ENCODE peak calls at places on chromosome X, in four cellular contexts. V is K562, M is A549, J is GM12878. U is an unnamed sample.

GRCh38 chrX:139924069-139924695 is 8.7 kb downstream of the ATP11C start:
- DNase-seq in V (no peak), M (no peak), J (no peak), U (no peak)

GRCh38 chrX:65894138-65894537 is 145.7 kb downstream of the VSIG4 start:
- DNase-seq in M (no peak), J (no peak), V (no peak), U (no peak)

GRCh38 chrX:72132456-72132855 is 741 bp upstream of the RTL5 start:
- DNase-seq in M (no peak), J (no peak), V (no peak), U (no peak)

GRCh38 chrX:98607739-98608138 is 1724.0 kb downstream of the RPA4 start:
- DNase-seq in J (no peak), V (no peak), M (no peak), U (peak)

GRCh38 chrX:44765556-44765955 is 78.3 kb upstream of the DUSP21 start:
- DNase-seq in V (no peak), J (no peak), M (no peak), U (no peak)

GRCh38 chrX:153600921-153601320 is 2.0 kb upstream of the CCNQ start:
- DNase-seq in M (no peak), J (no peak), V (no peak), U (no peak)

GRCh38 chrX:63013549-63013948 is 337.6 kb downstream of the SPIN4 start:
- DNase-seq in J (no peak), V (no peak), M (no peak), U (no peak)

GRCh38 chrX:104137496-104137895 is 19.3 kb downstream of the SLC25A53 start:
- DNase-seq in M (peak), V (peak), J (no peak), U (peak)

GRCh38 chrX:42129541-42129940 is 206.2 kb upstream of the CASK start:
- DNase-seq in V (no peak), M (no peak), J (no peak), U (no peak)

GRCh38 chrX:2600564-2600963 is 90.5 kb upstream of the CD99 start:
- DNase-seq in J (no peak), M (no peak), V (no peak), U (no peak)

GRCh38 chrX:154750301-154751120 is at the start of gene GAB3:
- DNase-seq in J (no peak), V (peak), M (no peak), U (peak)

GRCh38 chrX:150478496-150479492 is 89.6 kb upstream of the MTM1 start:
- DNase-seq in M (no peak), J (no peak), V (no peak), U (no peak)

GRCh38 chrX:20513185-20513584 is 246.5 kb upstream of the RPS6KA3 start:
- DNase-seq in M (no peak), J (no peak), V (no peak), U (no peak)

GRCh38 chrX:106791495-106791894 is 11.0 kb upstream of the TBC1D8B start:
- DNase-seq in J (no peak), M (peak), V (no peak), U (no peak)

GRCh38 chrX:25144043-25144940 is 128.5 kb upstream of the ARX start:
- DNase-seq in J (no peak), V (peak), M (peak), U (peak)

GRCh38 chrX:9785944-9786741 is at the start of gene SHROOM2:
- DNase-seq in J (no peak), V (peak), M (no peak), U (peak)

GRCh38 chrX:54808109-54808604 is 612 bp downstream of the MAGED2 start:
- DNase-seq in M (peak), J (no peak), V (peak), U (peak)

GRCh38 chrX:154734101-154734781 is 16.6 kb downstream of the GAB3 start:
- DNase-seq in V (no peak), M (peak), J (no peak), U (no peak)

GRCh38 chrX:68989865-68990606 is 161.2 kb downstream of the EFNB1 start:
- DNase-seq in V (peak), M (no peak), J (no peak), U (peak)

GRCh38 chrX:39693298-39693697 is 404.5 kb downstream of the BCOR start:
- DNase-seq in V (peak), M (no peak), J (no peak), U (peak)

GRCh38 chrX:2320580-2321327 is 180.0 kb downstream of the DHRSX start:
- DNase-seq in M (peak), V (no peak), J (no peak), U (no peak)

GRCh38 chrX:36909584-36909983 is 98.6 kb upstream of the FAM47C start:
- DNase-seq in M (no peak), J (no peak), V (no peak), U (no peak)

GRCh38 chrX:134999469-134999868 is 8.7 kb downstream of the SMIM10 start:
- DNase-seq in M (peak), V (no peak), J (peak), U (peak)

GRCh38 chrX:130285069-130285620 is 16.4 kb upstream of the ZNF280C start:
- DNase-seq in V (no peak), M (no peak), J (no peak), U (no peak)

GRCh38 chrX:130285710-130286109 is 17.0 kb upstream of the ZNF280C start:
- DNase-seq in V (no peak), J (no peak), M (no peak), U (no peak)

GRCh38 chrX:130282151-130282550 is 13.5 kb upstream of the ZNF280C start:
- DNase-seq in M (no peak), J (no peak), V (no peak), U (no peak)

GRCh38 chrX:130280901-130281300 is 12.2 kb upstream of the ZNF280C start:
- DNase-seq in V (no peak), J (no peak), M (no peak), U (peak)
- TF ChIP-seq JUNB in V (no peak), J (no peak), M (no peak), U (no peak)

GRCh38 chrX:920234-920799 is 289.7 kb downstream of the SHOX start:
- DNase-seq in V (no peak), M (no peak), J (no peak), U (no peak)
- TF ChIP-seq JUNB in V (no peak), M (no peak), J (no peak), U (no peak)

DNA sequence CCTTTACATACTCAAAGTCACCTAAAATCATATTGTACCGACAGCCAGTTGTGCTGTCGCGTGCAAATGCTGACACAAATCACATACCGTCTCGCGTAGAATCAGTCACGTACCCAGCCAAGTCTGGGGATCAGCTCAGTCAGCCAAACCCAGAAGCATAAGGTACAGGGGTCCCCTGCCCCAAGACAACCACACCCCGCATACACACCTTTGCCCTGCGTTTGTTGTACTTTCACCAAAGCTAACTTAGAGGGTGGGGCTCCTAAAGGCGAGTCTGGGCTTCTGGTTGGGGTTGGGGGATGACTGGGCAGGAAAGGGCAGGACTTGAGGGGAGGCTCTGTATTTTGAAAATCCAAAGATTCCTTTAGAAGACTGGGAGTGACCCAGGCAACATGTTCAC is 823 bp downstream of the GDPD2 start:
- DNase-seq in M (no peak), J (no peak), V (no peak), U (no peak)
- TF ChIP-seq JUNB in M (no peak), J (no peak), V (no peak), U (no peak)

GRCh38 chrX:149374751-149375150 is 130.4 kb downstream of the IDS start:
- DNase-seq in J (no peak), M (no peak), V (no peak), U (no peak)
- TF ChIP-seq JUNB in J (no peak), M (no peak), V (no peak), U (no peak)

GRCh38 chrX:43562372-43562771 is 93.7 kb upstream of the MAOA start:
- DNase-seq in J (no peak), M (peak), V (no peak), U (no peak)

GRCh38 chrX:43564953-43565352 is 91.1 kb upstream of the MAOA start:
- DNase-seq in M (no peak), J (no peak), V (no peak), U (no peak)

GRCh38 chrX:43560247-43560946 is 95.7 kb upstream of the MAOA start:
- DNase-seq in M (no peak), V (no peak), J (no peak), U (no peak)

DNA sequence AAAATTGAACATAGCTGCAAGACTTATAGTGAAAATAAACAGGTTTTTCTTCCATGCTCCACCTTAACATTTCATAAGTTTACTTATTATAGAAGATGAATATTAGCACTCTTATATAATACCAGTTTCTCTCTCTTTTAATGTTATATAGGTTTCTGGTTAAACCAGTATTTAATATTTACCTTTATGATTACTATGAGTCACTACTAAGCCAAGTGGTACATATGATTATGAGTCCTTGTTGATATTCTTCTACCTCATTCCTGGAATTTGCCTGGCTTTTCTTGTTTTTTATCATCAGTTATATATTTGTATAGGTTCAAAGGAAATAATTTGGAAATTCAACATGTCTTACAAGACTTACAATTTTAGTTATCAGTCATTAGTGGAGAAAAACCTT is 89.9 kb upstream of the MAOA start:
- DNase-seq in V (no peak), J (no peak), M (no peak), U (no peak)
- TF ChIP-seq JUNB in V (no peak), J (no peak), M (no peak), U (no peak)

GRCh38 chrX:83004012-83004411 is 504.1 kb upstream of the POU3F4 start:
- DNase-seq in V (no peak), J (no peak), M (no peak), U (no peak)

DNA sequence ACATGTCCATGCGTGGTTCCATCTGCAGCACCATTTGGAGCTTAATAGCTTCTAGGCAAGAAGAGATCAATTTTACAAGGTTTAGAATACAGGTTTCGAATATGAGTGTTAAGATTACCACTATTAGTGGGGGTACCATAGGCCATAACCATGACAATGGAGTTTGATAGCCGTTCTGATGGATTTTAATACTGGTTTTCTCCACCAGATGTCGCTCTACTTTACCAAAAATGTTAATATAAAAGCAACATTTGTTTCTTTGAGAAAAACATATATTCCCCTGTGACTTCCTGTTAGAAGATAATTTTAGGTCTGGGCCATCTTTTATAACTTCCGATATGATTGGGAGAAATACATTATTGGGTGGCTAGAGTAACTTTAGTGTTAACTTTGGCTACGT is 499.7 kb upstream of the POU3F4 start:
- DNase-seq in V (peak), J (no peak), M (peak), U (peak)
- TF ChIP-seq JUNB in V (no peak), J (no peak), M (no peak), U (no peak)

GRCh38 chrX:136250191-136251041 is 784 bp downstream of the MAP7D3 start:
- DNase-seq in V (no peak), J (no peak), M (peak), U (peak)
- TF ChIP-seq JUNB in V (no peak), J (no peak), M (no peak), U (no peak)

GRCh38 chrX:11103751-11104150 is 7.4 kb upstream of the HCCS start:
- DNase-seq in V (no peak), M (no peak), J (no peak), U (no peak)

GRCh38 chrX:11103006-11103405 is 8.1 kb upstream of the HCCS start:
- DNase-seq in J (no peak), M (no peak), V (no peak), U (no peak)

GRCh38 chrX:11099465-11099864 is 11.7 kb upstream of the HCCS start:
- DNase-seq in M (no peak), V (no peak), J (no peak), U (no peak)

GRCh38 chrX:11097920-11098319 is 13.2 kb upstream of the HCCS start:
- DNase-seq in M (no peak), V (no peak), J (no peak), U (no peak)

DNA sequence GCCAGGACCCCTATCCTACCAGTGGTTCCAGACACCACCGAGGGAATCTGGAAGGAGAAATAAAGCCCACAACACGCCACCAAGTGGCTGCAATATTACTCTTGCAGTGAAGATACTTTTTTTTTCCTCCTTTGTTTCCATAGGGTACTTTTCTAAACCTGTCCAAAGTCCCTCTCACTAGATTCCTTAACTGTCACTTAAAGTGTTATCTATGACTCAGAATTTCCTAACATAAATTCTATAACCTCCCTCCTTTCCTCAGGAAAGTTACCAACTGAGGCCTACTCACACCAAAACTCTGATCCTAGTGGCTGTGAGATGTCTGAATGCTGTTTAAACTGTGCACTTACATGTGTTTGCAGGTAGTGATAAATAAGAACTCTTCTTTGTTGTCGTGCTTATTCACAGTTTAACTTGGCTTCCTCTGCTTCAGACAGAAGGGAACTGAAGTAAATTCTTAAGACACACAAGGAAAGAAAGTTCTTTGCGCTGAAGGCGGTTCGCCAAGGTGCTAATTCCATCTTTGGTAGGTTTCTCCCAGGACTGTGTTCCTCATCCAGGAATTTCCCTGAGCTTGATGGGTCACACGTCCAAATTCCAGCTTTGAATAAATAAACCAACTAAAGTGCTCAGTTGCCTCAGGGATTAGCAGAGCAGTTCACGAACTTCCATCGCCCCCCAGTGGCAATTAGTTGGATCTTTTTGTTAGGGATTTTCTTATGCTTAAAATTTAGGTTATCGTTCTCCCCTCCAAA is 10.7 kb upstream of the HCCS start:
- DNase-seq in V (no peak), J (no peak), M (peak), U (peak)
- TF ChIP-seq JUNB in V (no peak), J (no peak), M (no peak), U (no peak)

DNA sequence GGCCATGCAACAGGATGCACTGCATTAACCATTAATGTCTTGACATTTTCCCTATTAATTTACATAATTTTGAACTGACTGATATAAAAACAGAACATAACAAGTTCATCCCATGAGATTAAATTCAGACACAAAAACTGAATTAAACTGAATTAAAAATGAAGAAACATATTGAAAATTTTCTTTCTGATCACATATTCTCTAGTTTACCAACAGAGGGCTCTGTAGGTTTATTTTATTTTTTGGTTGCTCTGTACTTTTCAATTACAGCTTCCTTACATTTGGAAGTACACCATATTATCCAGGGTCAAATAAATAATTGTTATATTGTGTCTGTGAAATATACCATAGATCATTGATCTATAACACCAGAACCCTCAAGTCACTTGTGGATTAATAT is 27.3 kb upstream of the CT83 start:
- DNase-seq in J (no peak), M (peak), V (no peak), U (no peak)
- TF ChIP-seq JUNB in J (no peak), M (no peak), V (no peak), U (no peak)

GRCh38 chrX:115939070-115939469 is 231.5 kb upstream of the AGTR2 start:
- DNase-seq in J (peak), M (no peak), V (no peak), U (no peak)

GRCh38 chrX:115941388-115941787 is 229.2 kb upstream of the AGTR2 start:
- DNase-seq in M (no peak), V (no peak), J (no peak), U (no peak)

GRCh38 chrX:115940348-115940747 is 230.2 kb upstream of the AGTR2 start:
- DNase-seq in M (no peak), V (no peak), J (no peak), U (peak)

GRCh38 chrX:115939636-115940160 is 230.8 kb upstream of the AGTR2 start:
- DNase-seq in V (no peak), J (no peak), M (no peak), U (no peak)

DNA sequence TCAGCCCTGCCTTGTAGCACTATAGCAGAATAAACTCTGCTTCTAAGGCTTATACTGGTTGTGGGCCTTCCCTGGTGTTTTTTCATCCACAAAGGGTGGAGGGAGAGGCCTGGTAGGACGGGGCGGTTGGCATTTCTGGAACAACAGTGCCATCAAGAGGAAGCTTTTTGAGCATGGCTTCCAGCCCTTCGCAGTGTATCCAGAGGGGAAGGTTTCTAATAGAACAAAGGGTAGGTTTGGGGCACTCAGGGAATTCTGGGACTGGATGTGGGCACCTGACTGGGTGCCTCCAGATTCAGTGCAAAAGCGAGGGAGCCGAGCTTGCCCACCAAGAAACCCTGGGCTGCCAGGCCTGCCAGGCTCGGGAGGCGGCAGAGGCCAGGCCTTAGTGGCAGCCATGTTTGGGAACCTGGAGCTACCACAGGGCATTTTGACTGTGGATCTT is 229.6 kb upstream of the AGTR2 start:
- DNase-seq in M (peak), J (peak), V (no peak), U (peak)
- TF ChIP-seq JUNB in M (no peak), J (no peak), V (no peak), U (no peak)